ENCODE peak calls at places on chromosomes 1 and 21, in eight cellular contexts. X is GDM1; V is HCT116; D is naive thymus-derived CD8-positive, alpha-beta T cell; Q is heart left ventricle; L is Calu3; R is BE2C; N is NCI-H446 treated with DMSO at 0.1 percent for 48 hours. G is an unnamed sample.

GRCh38 chr1:67723620-67724019 is 38.6 kb downstream of the GADD45A start:
- DNase-seq in X (no peak), V (no peak), D (no peak), Q (no peak), L (no peak), R (no peak), N (no peak), G (no peak)

GRCh38 chr1:1939296-1940122 is 20.4 kb upstream of the TMEM52 start:
- DNase-seq in X (no peak), V (no peak), D (no peak), Q (no peak), L (no peak), R (no peak), N (no peak), G (no peak)

GRCh38 chr1:115056395-115056798 is 26.8 kb downstream of the TSHB start:
- DNase-seq in X (no peak), V (no peak), D (no peak), Q (no peak), L (no peak), R (no peak), N (no peak), G (no peak)

GRCh38 chr21:44444286-44444931 is 10.9 kb upstream of the LRRC3 start:
- DNase-seq in X (no peak), V (peak), D (no peak), Q (no peak), L (peak), R (peak), N (no peak), G (no peak)

GRCh38 chr1:219442575-219442974 is 170.3 kb downstream of the ZC3H11B start:
- DNase-seq in X (no peak), V (peak), D (no peak), Q (no peak), L (no peak), R (no peak), N (no peak), G (no peak)

GRCh38 chr1:225694151-225694603 is 41.3 kb upstream of the ENAH start:
- DNase-seq in X (no peak), V (no peak), D (no peak), Q (peak), L (peak), R (peak), N (no peak), G (peak)

GRCh38 chr1:16924919-16925477 is 3.3 kb downstream of the CROCC start:
- DNase-seq in X (no peak), V (no peak), D (no peak), Q (no peak), L (no peak), R (no peak), N (no peak), G (no peak)

GRCh38 chr1:186188004-186188539 is 187.0 kb downstream of the TPR start:
- DNase-seq in X (no peak), V (peak), D (no peak), Q (no peak), L (no peak), R (no peak), N (no peak), G (peak)

GRCh38 chr1:229596961-229597699 is 28.8 kb downstream of the TAF5L start:
- DNase-seq in X (no peak), V (no peak), D (no peak), Q (peak), L (no peak), R (no peak), N (no peak), G (peak)

GRCh38 chr1:229347528-229347927 is 4.7 kb upstream of the CCSAP start:
- DNase-seq in X (no peak), V (no peak), D (no peak), Q (no peak), L (no peak), R (no peak), N (no peak), G (no peak)

GRCh38 chr1:111476761-111477309 is 3.1 kb downstream of the C1orf162 start:
- DNase-seq in X (peak), V (no peak), D (peak), Q (no peak), L (no peak), R (no peak), N (no peak), G (no peak)

GRCh38 chr1:63276625-63277024 is 45.7 kb upstream of the FOXD3 start:
- DNase-seq in X (no peak), V (no peak), D (no peak), Q (no peak), L (no peak), R (no peak), N (no peak), G (no peak)

GRCh38 chr1:18640228-18641004 is 9.8 kb downstream of the PAX7 start:
- DNase-seq in X (no peak), V (no peak), D (no peak), Q (no peak), L (no peak), R (no peak), N (no peak), G (no peak)

GRCh38 chr1:205325334-205325884 is 3.9 kb upstream of the NUAK2 start:
- DNase-seq in X (peak), V (peak), D (peak), Q (no peak), L (peak), R (peak), N (no peak), G (peak)

GRCh38 chr1:3907031-3907534 is 7.0 kb upstream of the C1orf174 start:
- DNase-seq in X (peak), V (no peak), D (no peak), Q (no peak), L (no peak), R (no peak), N (no peak), G (peak)

GRCh38 chr21:17454315-17455027 is 58.4 kb upstream of the CXADR start:
- DNase-seq in X (no peak), V (peak), D (no peak), Q (no peak), L (no peak), R (peak), N (peak), G (peak)

GRCh38 chr1:201552941-201553341 is 14.0 kb downstream of the NAV1 start:
- DNase-seq in X (no peak), V (no peak), D (no peak), Q (no peak), L (no peak), R (peak), N (peak), G (no peak)

GRCh38 chr1:158527190-158527815 is 26.9 kb downstream of the OR6Y1 start:
- DNase-seq in X (no peak), V (no peak), D (peak), Q (no peak), L (no peak), R (no peak), N (no peak), G (peak)

GRCh38 chr21:15406791-15407190 is 323.0 kb upstream of the USP25 start:
- DNase-seq in X (no peak), V (no peak), D (no peak), Q (no peak), L (no peak), R (no peak), N (no peak), G (no peak)

GRCh38 chr1:109768700-109769325 is 5.1 kb upstream of the EPS8L3 start:
- DNase-seq in X (no peak), V (no peak), D (no peak), Q (peak), L (no peak), R (peak), N (no peak), G (no peak)

GRCh38 chr1:152130186-152130585 is 14.9 kb upstream of the TCHH start:
- DNase-seq in X (no peak), V (no peak), D (no peak), Q (no peak), L (no peak), R (no peak), N (no peak), G (no peak)

GRCh38 chr1:116878804-116879477 is 30.8 kb upstream of the PTGFRN start:
- DNase-seq in X (peak), V (peak), D (no peak), Q (peak), L (no peak), R (peak), N (peak), G (peak)

GRCh38 chr1:206770531-206771352 is at the start of gene IL19:
- DNase-seq in X (peak), V (no peak), D (no peak), Q (no peak), L (peak), R (no peak), N (no peak), G (peak)

GRCh38 chr1:116226017-116226416 is 114.8 kb downstream of the MAB21L3 start:
- DNase-seq in X (no peak), V (no peak), D (no peak), Q (no peak), L (no peak), R (no peak), N (no peak), G (no peak)

GRCh38 chr1:242691603-242691945 is 167.1 kb upstream of the PLD5 start:
- DNase-seq in X (no peak), V (no peak), D (no peak), Q (no peak), L (peak), R (no peak), N (no peak), G (no peak)

GRCh38 chr1:207861442-207862177 is 49.3 kb downstream of the CD34 start:
- DNase-seq in X (no peak), V (no peak), D (peak), Q (no peak), L (no peak), R (no peak), N (no peak), G (no peak)

GRCh38 chr21:44637018-44637850 is at the start of gene KRTAP10-10:
- DNase-seq in X (no peak), V (no peak), D (no peak), Q (no peak), L (no peak), R (no peak), N (peak), G (no peak)

GRCh38 chr1:223425550-223425949 is 32.3 kb downstream of the CCDC185 start:
- DNase-seq in X (no peak), V (no peak), D (no peak), Q (no peak), L (no peak), R (no peak), N (peak), G (no peak)

G was measured in trophoblast cell.